ENCODE peak calls at places on chromosome 5, in four cellular contexts. X is A549, R is gastrocnemius medialis, O is WTC11. P is an unnamed sample.

GRCh38 chr5:82406200-82406773 is 128.1 kb upstream of the RPS23 start:
- DNase-seq in X (no peak), O (no peak), R (no peak), P (no peak)

GRCh38 chr5:66596791-66597757 is 881 bp downstream of the MAST4 start:
- DNase-seq in X (peak), R (no peak), O (peak), P (no peak)

GRCh38 chr5:146877783-146878470 is 630 bp downstream of the PPP2R2B start:
- DNase-seq in R (no peak), X (no peak), O (peak), P (no peak)

GRCh38 chr5:133460172-133460758 is 152.1 kb downstream of the FSTL4 start:
- DNase-seq in X (peak), O (peak), R (no peak), P (no peak)

GRCh38 chr5:1521671-1522600 is 1.8 kb downstream of the LPCAT1 start:
- DNase-seq in X (no peak), O (peak), R (peak), P (peak)

GRCh38 chr5:76616206-76616605 is 7.0 kb downstream of the F2RL2 start:
- DNase-seq in X (no peak), O (no peak), R (no peak), P (no peak)

GRCh38 chr5:10457682-10458574 is 16.2 kb downstream of the ROPN1L start:
- DNase-seq in O (no peak), R (no peak), X (no peak), P (no peak)

GRCh38 chr5:130286971-130287370 is 382.7 kb downstream of the CHSY3 start:
- DNase-seq in X (no peak), O (no peak), R (no peak), P (no peak)

GRCh38 chr5:42993516-42994284 is 46.4 kb downstream of the ANXA2R start:
- DNase-seq in X (no peak), R (no peak), O (no peak), P (no peak)

GRCh38 chr5:128409401-128409800 is 128.6 kb downstream of the FBN2 start:
- DNase-seq in R (no peak), X (no peak), O (no peak), P (no peak)

GRCh38 chr5:137622850-137623249 is 113.0 kb downstream of the KLHL3 start:
- DNase-seq in X (no peak), R (peak), O (no peak), P (no peak)

GRCh38 chr5:169195601-169196000 is 105.3 kb downstream of the SLIT3 start:
- DNase-seq in O (no peak), R (no peak), X (no peak), P (no peak)

GRCh38 chr5:150116667-150117395 is 30.5 kb upstream of the CSF1R start:
- DNase-seq in O (no peak), X (no peak), R (no peak), P (no peak)

GRCh38 chr5:149747141-149747832 is 17.2 kb downstream of the PPARGC1B start:
- DNase-seq in R (peak), X (no peak), O (no peak), P (no peak)

GRCh38 chr5:135450328-135450727 is 1.8 kb downstream of the TIFAB start:
- DNase-seq in R (no peak), O (no peak), X (no peak), P (no peak)

GRCh38 chr5:2259494-2260107 is 376.9 kb upstream of the IRX4 start:
- DNase-seq in R (no peak), X (no peak), O (no peak), P (no peak)

GRCh38 chr5:122180863-122181519 is 51.6 kb downstream of the ZNF474 start:
- DNase-seq in X (no peak), R (no peak), O (no peak), P (no peak)

GRCh38 chr5:170986598-170986997 is 124.8 kb downstream of the RANBP17 start:
- DNase-seq in X (no peak), O (no peak), R (no peak), P (no peak)

GRCh38 chr5:30050056-30050815 is 1143.2 kb upstream of the CDH6 start:
- DNase-seq in R (no peak), X (no peak), O (no peak), P (no peak)

GRCh38 chr5:92795633-92796032 is 785.4 kb downstream of the NR2F1-AS1 start:
- DNase-seq in R (no peak), X (no peak), O (peak), P (no peak)

GRCh38 chr5:109479260-109479860 is 69.6 kb upstream of the PJA2 start:
- DNase-seq in O (no peak), R (no peak), X (peak), P (no peak)
- TF ChIP-seq CTCF in O (no peak), R (no peak), X (peak), P (no peak)

DNA sequence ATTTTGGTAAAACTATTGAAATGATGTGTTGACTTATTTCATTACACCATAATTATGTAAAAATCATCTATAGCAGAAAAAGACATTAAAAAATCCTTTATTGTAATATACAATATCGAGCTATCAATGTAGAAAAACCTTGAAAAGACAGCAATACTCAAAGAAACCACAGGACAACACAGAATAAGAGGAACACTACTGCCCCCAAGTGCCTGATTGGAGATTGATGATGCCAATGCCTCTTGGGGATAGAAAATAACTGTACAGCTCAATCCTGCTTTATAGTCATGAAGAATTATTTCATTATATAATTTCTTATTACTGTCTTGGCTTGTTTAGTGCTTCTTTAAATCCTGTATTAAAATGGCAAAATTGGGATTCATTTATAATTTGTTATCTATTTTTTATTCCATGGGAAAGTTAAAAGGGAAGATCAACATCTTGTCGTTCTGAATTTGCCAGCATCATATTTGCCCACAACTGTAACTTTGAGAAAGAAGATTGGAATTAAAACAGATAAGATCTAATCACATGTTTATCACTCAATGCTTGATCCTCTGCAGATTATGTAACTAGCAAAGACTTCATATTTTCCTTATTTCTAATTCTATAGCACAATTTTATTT is 337.5 kb downstream of the CDH9 start:
- DNase-seq in X (peak), R (no peak), O (peak), P (no peak)
- TF ChIP-seq CTCF in X (peak), R (no peak), O (peak), P (no peak)

DNA sequence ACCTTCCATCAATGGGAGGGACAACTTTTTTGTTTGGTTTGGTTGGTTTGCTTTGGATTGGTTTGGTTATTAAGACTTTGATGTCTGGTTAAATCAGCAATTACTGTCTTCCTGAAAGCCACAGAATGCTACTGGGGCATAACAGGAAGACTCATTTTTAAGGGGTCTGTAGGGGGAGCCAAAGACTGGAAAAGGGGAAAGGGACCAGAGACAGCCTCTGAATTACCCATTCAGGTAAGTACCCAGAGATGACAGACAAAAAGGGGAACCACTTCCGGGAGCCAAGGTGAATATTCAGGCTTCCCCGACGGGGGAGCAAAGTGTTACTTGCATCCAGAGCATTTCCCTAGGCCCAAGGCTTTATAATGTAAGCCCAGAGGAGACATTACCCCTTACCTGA is 4.6 kb upstream of the FEM1C start:
- DNase-seq in O (peak), R (no peak), X (no peak), P (no peak)
- TF ChIP-seq CTCF in O (peak), R (peak), X (peak), P (no peak)

GRCh38 chr5:126744842-126745241 is 32.1 kb upstream of the LMNB1 start:
- DNase-seq in X (no peak), R (no peak), O (no peak), P (no peak)

GRCh38 chr5:126746290-126746689 is 30.6 kb upstream of the LMNB1 start:
- DNase-seq in X (no peak), R (no peak), O (no peak), P (no peak)

GRCh38 chr5:126742425-126742824 is 34.5 kb upstream of the LMNB1 start:
- DNase-seq in X (no peak), O (no peak), R (no peak), P (no peak)

GRCh38 chr5:126745259-126745992 is 31.5 kb upstream of the LMNB1 start:
- DNase-seq in O (no peak), X (no peak), R (no peak), P (no peak)

DNA sequence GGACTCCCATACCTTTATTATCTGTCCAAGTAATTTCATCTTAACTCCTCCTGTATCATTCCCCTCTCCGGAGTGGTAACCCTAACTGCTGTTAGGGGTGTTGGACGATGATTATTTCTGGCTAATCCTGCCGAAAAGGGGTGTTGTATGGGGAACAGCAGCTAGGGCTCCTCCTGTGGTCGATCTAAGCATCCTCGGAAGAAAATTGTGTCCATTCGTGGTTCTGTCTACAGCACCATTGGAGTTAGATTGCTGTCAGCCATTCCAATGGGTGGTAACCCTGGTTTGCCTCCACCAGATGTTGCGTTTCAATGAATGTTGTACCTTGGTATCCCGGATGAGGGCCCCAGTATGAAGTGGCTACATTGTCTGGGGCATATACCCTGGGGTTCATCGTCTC is 35.6 kb upstream of the LMNB1 start:
- DNase-seq in O (no peak), X (no peak), R (no peak), P (no peak)
- TF ChIP-seq CTCF in O (no peak), X (no peak), R (no peak), P (no peak)

DNA sequence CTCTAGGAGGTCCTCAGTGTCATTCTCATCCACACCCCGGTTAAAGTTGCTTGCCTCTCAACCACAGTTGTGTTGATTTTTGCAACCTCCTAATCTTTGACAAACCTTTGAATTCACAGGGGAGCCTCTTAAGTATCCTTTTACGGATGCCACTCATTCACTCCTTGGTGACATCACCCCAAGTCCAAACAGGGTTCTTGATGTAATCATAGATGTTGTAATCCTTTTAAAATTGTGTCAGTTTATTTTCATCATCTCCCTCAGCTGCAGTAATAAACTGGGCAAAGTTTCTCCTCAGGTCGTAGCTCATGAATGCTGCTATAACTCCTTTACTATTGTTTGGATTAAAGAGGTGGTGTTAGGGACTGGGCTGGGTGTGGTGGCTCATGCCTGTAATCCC is 637.2 kb upstream of the NUDT12 start:
- DNase-seq in R (no peak), O (no peak), X (no peak), P (no peak)
- TF ChIP-seq CTCF in R (no peak), O (no peak), X (no peak), P (no peak)